ENCODE peak calls at places on chromosomes 1 and 21, in six cellular contexts. C is IMR-90, G is H9, D is neuronal stem cell, U is mesendoderm, X is H1. T is an unnamed sample.

GRCh38 chr1:243946946-243947345 is 96.9 kb upstream of the AKT3 start:
- DNase-seq in C (no peak), G (peak), D (no peak), U (peak), X (peak), T (no peak)

GRCh38 chr1:39047374-39048229 is 21.5 kb downstream of the NDUFS5 start:
- DNase-seq in C (peak), G (no peak), D (no peak), U (peak), X (no peak), T (peak)

GRCh38 chr1:54606096-54606989 is 17.0 kb downstream of the FAM151A start:
- DNase-seq in C (no peak), G (no peak), D (no peak), U (no peak), X (no peak), T (no peak)

GRCh38 chr1:203778789-203779188 is 13.8 kb downstream of the LAX1 start:
- DNase-seq in C (no peak), G (no peak), D (no peak), U (no peak), X (no peak), T (no peak)

GRCh38 chr1:43552813-43553212 is 22.1 kb downstream of the PTPRF start:
- DNase-seq in C (peak), G (no peak), D (no peak), U (no peak), X (no peak), T (no peak)

GRCh38 chr1:207847116-207847515 is 63.8 kb downstream of the CD34 start:
- DNase-seq in C (no peak), G (no peak), D (no peak), U (no peak), X (no peak), T (no peak)

GRCh38 chr1:201941420-201942128 is 4.8 kb downstream of the LMOD1 start:
- DNase-seq in C (no peak), G (peak), D (peak), U (peak), X (peak), T (peak)

GRCh38 chr1:7199077-7199779 is 414.0 kb downstream of the CAMTA1 start:
- DNase-seq in C (no peak), G (peak), D (no peak), U (no peak), X (no peak), T (no peak)

GRCh38 chr1:32115496-32115895 is 7.6 kb downstream of the KPNA6 start:
- DNase-seq in C (peak), G (no peak), D (no peak), U (no peak), X (no peak), T (peak)

GRCh38 chr1:19484338-19484792 is 974 bp downstream of the CAPZB start:
- DNase-seq in C (no peak), G (peak), D (no peak), U (no peak), X (no peak), T (no peak)

GRCh38 chr1:7070389-7071029 is 285.3 kb downstream of the CAMTA1 start:
- DNase-seq in C (peak), G (peak), D (peak), U (peak), X (peak), T (peak)

GRCh38 chr21:39003982-39004775 is 179.1 kb downstream of the PSMG1 start:
- DNase-seq in C (peak), G (no peak), D (no peak), U (peak), X (no peak), T (peak)

GRCh38 chr1:42816600-42817439 is at the start of the genes ERMAP and SVBP:
- DNase-seq in C (peak), G (peak), D (peak), U (peak), X (peak), T (peak)

GRCh38 chr1:186194107-186194756 is 180.8 kb downstream of the TPR start:
- DNase-seq in C (no peak), G (no peak), D (no peak), U (no peak), X (no peak), T (no peak)

GRCh38 chr1:58515794-58516401 is 30.6 kb downstream of the OMA1 start:
- DNase-seq in C (peak), G (no peak), D (peak), U (peak), X (peak), T (peak)

GRCh38 chr1:1794999-1795398 is 16.7 kb upstream of the NADK start:
- DNase-seq in C (no peak), G (peak), D (no peak), U (no peak), X (no peak), T (no peak)

GRCh38 chr1:175072131-175072941 is 4.7 kb downstream of the TNN start:
- DNase-seq in C (peak), G (peak), D (no peak), U (peak), X (no peak), T (peak)

GRCh38 chr1:21216835-21217811 is 40.4 kb upstream of the EIF4G3 start:
- DNase-seq in C (peak), G (peak), D (no peak), U (peak), X (no peak), T (peak)

GRCh38 chr1:156870734-156871133 is 10.1 kb downstream of the NTRK1 start:
- DNase-seq in C (peak), G (no peak), D (no peak), U (no peak), X (no peak), T (peak)

GRCh38 chr1:162035241-162035640 is 11.6 kb upstream of the OLFML2B start:
- DNase-seq in C (no peak), G (no peak), D (no peak), U (peak), X (no peak), T (no peak)

GRCh38 chr1:206703647-206704046 is 18.9 kb downstream of the MAPKAPK2 start:
- DNase-seq in C (peak), G (no peak), D (no peak), U (no peak), X (no peak), T (no peak)

GRCh38 chr1:15714438-15715136 is 21.5 kb upstream of the SLC25A34 start:
- DNase-seq in C (peak), G (no peak), D (no peak), U (no peak), X (no peak), T (peak)

GRCh38 chr21:43195131-43196021 is 26.6 kb downstream of the CRYAA start:
- DNase-seq in C (no peak), G (peak), D (no peak), U (no peak), X (no peak), T (peak)

GRCh38 chr1:17196496-17197180 is 8.3 kb upstream of the PADI1 start:
- DNase-seq in C (no peak), G (peak), D (no peak), U (no peak), X (no peak), T (no peak)

GRCh38 chr1:94743866-94744265 is 76.3 kb upstream of the SLC44A3 start:
- DNase-seq in C (peak), G (no peak), D (no peak), U (no peak), X (no peak), T (peak)

GRCh38 chr21:44054710-44055109 is 42.6 kb downstream of the TRAPPC10 start:
- DNase-seq in C (peak), G (no peak), D (no peak), U (peak), X (no peak), T (peak)

GRCh38 chr21:36626791-36627190 is 72.1 kb upstream of the SIM2 start:
- DNase-seq in C (no peak), G (no peak), D (no peak), U (no peak), X (no peak), T (no peak)

GRCh38 chr1:41282679-41283317 is 40.7 kb upstream of the SCMH1 start:
- DNase-seq in C (peak), G (peak), D (peak), U (peak), X (peak), T (peak)

DNA sequence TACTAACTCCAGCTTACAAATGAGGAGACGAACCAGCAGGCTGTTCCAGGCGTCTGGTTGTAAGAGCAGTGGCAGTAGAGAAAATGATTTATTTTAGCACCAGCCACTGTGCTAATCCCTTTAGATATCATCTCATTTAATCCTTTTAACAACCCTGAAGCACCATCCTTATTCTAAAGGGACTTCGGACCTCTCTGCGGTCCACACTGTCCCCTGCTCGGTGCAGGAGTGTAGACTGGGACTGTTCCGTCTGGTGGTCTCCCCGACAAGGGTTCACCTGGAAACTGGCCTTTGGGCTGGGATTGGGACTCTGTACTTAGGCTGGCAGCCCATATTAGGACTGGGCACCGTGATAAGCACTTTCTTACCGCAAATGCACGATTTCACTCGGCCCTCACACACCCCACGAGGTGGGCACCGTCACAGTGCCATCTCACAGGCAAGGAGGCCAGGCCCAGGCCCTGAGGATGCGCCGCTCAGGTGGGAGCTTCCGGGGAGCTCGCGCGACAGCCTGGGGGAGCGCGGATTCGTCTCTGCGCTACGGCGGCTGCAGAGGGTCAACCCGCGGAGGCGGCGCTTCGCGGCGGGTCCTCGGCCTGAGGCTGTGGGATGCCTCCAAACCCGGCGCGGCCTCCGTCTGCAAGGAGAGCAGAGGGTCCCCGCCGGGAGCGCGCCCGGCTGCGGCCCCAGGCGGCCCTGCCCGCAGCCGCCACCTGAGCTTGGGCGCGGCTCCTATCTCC is 45.2 kb downstream of the ATP1A1 start:
- DNase-seq in C (peak), G (peak), D (peak), U (peak), X (peak), T (peak)
- H3K4ac ChIP-seq in C (peak), G (no peak), D (peak), U (peak), X (peak), T (peak)

GRCh38 chr1:115308969-115309368 is 29.1 kb downstream of the NGF start:
- DNase-seq in C (no peak), G (no peak), D (no peak), U (no peak), X (no peak), T (no peak)
- H3K4ac ChIP-seq in C (no peak), G (no peak), D (no peak), U (no peak), X (no peak), T (no peak)

DNA sequence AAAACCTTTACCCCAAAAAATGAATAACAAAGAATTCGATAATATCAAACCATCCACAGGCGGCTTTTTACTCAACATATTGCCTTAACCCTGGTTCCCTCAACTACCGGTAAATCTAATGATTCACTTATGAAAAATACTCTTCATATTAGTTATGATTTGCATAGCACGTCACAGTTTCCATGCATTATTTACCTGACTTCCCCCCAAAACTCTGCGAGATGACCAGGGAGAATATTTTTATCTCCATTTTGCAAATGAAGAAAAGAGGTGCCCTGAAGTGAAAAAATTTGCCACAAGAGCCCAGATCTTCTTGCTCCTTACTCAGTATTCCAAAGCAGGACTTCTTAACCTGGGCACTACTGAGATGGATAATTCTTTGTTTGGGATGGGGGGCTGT is 2.9 kb downstream of the JAK1 start:
- DNase-seq in C (no peak), G (no peak), D (no peak), U (no peak), X (no peak), T (no peak)
- H3K4ac ChIP-seq in C (no peak), G (no peak), D (no peak), U (no peak), X (no peak), T (no peak)

DNA sequence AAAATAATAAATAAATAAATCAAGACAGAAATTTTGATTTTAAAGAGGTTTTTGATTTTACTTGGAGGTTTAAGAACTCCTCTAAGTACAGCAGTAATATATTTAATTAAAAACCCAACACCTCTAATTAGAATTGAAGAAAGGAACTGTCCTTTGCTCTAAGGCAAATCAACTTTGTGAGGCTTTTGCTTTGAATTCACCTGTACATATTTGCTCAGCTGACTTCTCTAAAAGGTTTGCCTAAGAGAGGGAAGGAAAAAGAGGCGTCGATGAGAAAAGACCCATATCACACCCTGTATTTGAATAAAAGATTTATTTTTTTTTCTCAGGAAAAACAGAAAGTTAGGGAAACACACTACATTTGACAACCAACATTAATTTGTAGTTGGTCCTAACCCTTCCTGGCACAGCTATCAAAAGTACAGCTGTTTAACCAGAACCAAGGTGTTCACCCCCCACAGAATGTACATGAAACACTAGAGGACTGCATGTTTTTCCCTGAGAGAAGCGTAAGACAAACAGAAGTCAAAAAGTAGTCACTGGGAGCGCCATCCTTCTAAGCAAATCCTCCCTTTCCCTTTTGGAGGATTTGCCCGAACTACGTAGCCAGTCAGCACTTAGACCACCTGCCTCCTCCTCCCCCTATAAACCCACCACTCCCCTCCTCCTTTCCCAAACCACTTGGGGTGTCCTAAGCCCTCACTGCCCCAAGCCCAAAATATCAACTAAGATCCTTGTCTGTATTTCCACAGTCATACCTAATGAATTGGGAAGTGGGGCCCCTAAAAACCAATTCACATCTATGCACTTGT is 4.9 kb downstream of the MCL1 start:
- DNase-seq in C (no peak), G (no peak), D (no peak), U (no peak), X (no peak), T (peak)
- H3K4ac ChIP-seq in C (no peak), G (no peak), D (no peak), U (no peak), X (no peak), T (no peak)

DNA sequence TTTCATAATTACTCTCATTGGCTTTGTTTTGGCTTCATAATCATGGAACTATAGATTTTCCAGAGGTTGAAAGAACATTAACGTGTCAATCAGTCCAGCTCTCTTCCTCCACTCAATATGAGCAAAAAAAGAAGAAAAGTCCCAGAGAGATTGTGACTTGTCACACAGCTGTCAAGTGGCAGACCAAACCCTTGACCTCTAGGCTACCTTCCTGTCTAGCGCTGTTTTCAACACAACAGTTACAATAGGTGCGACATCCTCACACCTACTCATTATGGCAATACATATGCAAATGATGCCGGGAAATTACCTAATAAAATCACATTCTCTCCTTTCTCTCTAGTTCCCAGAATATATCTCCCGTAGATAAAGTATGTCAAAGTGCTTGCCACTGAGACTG is 1.1 kb downstream of the WARS2 start:
- DNase-seq in C (no peak), G (no peak), D (no peak), U (peak), X (no peak), T (no peak)
- H3K4ac ChIP-seq in C (no peak), G (no peak), D (no peak), U (no peak), X (no peak), T (no peak)